ENCODE peak calls at places on chromosomes 6 and 20, in five cellular contexts. H is osteocyte, A is T-helper 22 cell, R is fibroblast of lung, T is OCI-LY7. V is an unnamed sample.

GRCh38 chr20:24157213-24157612 is 168.6 kb upstream of the GGTLC1 start:
- DNase-seq in H (no peak), A (no peak), R (no peak), T (no peak), V (no peak)

GRCh38 chr20:4490595-4491280 is 231.0 kb upstream of the PRND start:
- DNase-seq in H (no peak), A (no peak), R (no peak), T (no peak), V (no peak)

GRCh38 chr6:54002118-54002517 is 109.1 kb upstream of the MLIP start:
- DNase-seq in H (no peak), A (no peak), R (peak), T (no peak), V (no peak)

GRCh38 chr6:7727951-7728854 is 2.3 kb downstream of the BMP6 start:
- DNase-seq in H (no peak), A (no peak), R (peak), T (peak), V (peak)

GRCh38 chr6:142387997-142388815 is 86.4 kb downstream of the ADGRG6 start:
- DNase-seq in H (no peak), A (no peak), R (peak), T (peak), V (no peak)

GRCh38 chr6:19472850-19473249 is 364.3 kb upstream of the ID4 start:
- DNase-seq in H (no peak), A (no peak), R (no peak), T (peak), V (no peak)

GRCh38 chr6:26197736-26198625 is 110.8 kb downstream of the HFE start:
- DNase-seq in H (no peak), A (no peak), R (peak), T (peak), V (no peak)

GRCh38 chr6:133288662-133289061 is 47.5 kb downstream of the EYA4 start:
- DNase-seq in H (no peak), A (no peak), R (no peak), T (no peak), V (no peak)

GRCh38 chr20:1824177-1824576 is 71.0 kb upstream of the SIRPA start:
- DNase-seq in H (no peak), A (no peak), R (no peak), T (no peak), V (no peak)

GRCh38 chr6:95685817-95686216 is 108.5 kb downstream of the MANEA start:
- DNase-seq in H (no peak), A (no peak), R (no peak), T (no peak), V (no peak)

GRCh38 chr6:2865270-2866182 is 23.9 kb upstream of the SERPINB1 start:
- DNase-seq in H (no peak), A (no peak), R (peak), T (no peak), V (no peak)

V was measured in D721Med.